ENCODE peak calls at places on chromosomes 13 and 19, in nine cellular contexts. R is B cell, Z is MM.1S, Q is AG04450, G is brain microvascular endothelial cell, T is WTC11, V is IMR-90, H is uterus, Y is GM12864. L is an unnamed sample.

GRCh38 chr13:96822900-96823299 is 171.4 kb downstream of the OXGR1 start:
- DNase-seq in R (no peak), Z (peak), Q (no peak), G (no peak), T (peak), V (no peak), H (no peak), Y (no peak), L (no peak)

GRCh38 chr19:662207-662961 is 630 bp downstream of the RNF126 start:
- DNase-seq in R (peak), Z (peak), Q (no peak), G (no peak), T (peak), V (peak), H (no peak), Y (no peak), L (peak)

GRCh38 chr13:93345642-93346220 is 119.1 kb downstream of the GPC6 start:
- DNase-seq in R (no peak), Z (no peak), Q (no peak), G (no peak), T (no peak), V (no peak), H (no peak), Y (no peak), L (no peak)

GRCh38 chr13:42075517-42075916 is 27.1 kb downstream of the DGKH start:
- DNase-seq in R (no peak), Z (peak), Q (no peak), G (no peak), T (no peak), V (no peak), H (no peak), Y (no peak), L (peak)

GRCh38 chr19:12779162-12779993 is 4.0 kb upstream of the HOOK2 start:
- DNase-seq in R (no peak), Z (no peak), Q (no peak), G (peak), T (no peak), V (peak), H (peak), Y (no peak), L (no peak)

GRCh38 chr13:24995225-24995804 is 100.6 kb upstream of the PABPC3 start:
- DNase-seq in R (peak), Z (peak), Q (peak), G (peak), T (peak), V (peak), H (peak), Y (peak), L (peak)

GRCh38 chr19:48445256-48445605 is 552 bp upstream of the GRWD1 start:
- DNase-seq in R (no peak), Z (peak), Q (peak), G (peak), T (no peak), V (peak), H (peak), Y (no peak), L (peak)

GRCh38 chr13:48493851-48494250 is 39.0 kb downstream of the RCBTB2 start:
- DNase-seq in R (no peak), Z (no peak), Q (no peak), G (no peak), T (no peak), V (peak), H (no peak), Y (no peak), L (no peak)

GRCh38 chr13:74290324-74290773 is 156.1 kb upstream of the KLF12 start:
- DNase-seq in R (peak), Z (peak), Q (peak), G (peak), T (peak), V (peak), H (peak), Y (peak), L (peak)

GRCh38 chr13:42086582-42086981 is 38.1 kb downstream of the DGKH start:
- DNase-seq in R (no peak), Z (peak), Q (no peak), G (no peak), T (no peak), V (no peak), H (no peak), Y (peak), L (no peak)

GRCh38 chr19:35318679-35319448 is 10.1 kb upstream of the CD22 start:
- DNase-seq in R (peak), Z (no peak), Q (no peak), G (peak), T (no peak), V (peak), H (peak), Y (no peak), L (no peak)

GRCh38 chr19:57815247-57816075 is 748 bp upstream of the ZNF552 start:
- DNase-seq in R (no peak), Z (no peak), Q (no peak), G (no peak), T (no peak), V (no peak), H (no peak), Y (no peak), L (no peak)

GRCh38 chr19:33639034-33639681 is 17.4 kb downstream of the CHST8 start:
- DNase-seq in R (no peak), Z (peak), Q (no peak), G (no peak), T (no peak), V (no peak), H (no peak), Y (no peak), L (no peak)

GRCh38 chr19:49498475-49498874 is 2.2 kb downstream of the RPS11 start:
- DNase-seq in R (no peak), Z (no peak), Q (no peak), G (no peak), T (no peak), V (no peak), H (no peak), Y (no peak), L (no peak)

GRCh38 chr13:50989476-50989875 is 79.9 kb downstream of the RNASEH2B start:
- DNase-seq in R (no peak), Z (no peak), Q (no peak), G (no peak), T (no peak), V (no peak), H (peak), Y (no peak), L (no peak)

GRCh38 chr13:48595330-48596127 is 58.2 kb upstream of the CYSLTR2 start:
- DNase-seq in R (no peak), Z (peak), Q (peak), G (peak), T (peak), V (peak), H (peak), Y (peak), L (peak)

GRCh38 chr19:10086032-10086903 is at the start of gene SHFL:
- DNase-seq in R (peak), Z (peak), Q (no peak), G (peak), T (peak), V (peak), H (peak), Y (peak), L (peak)

GRCh38 chr13:113918580-113918979 is 54.7 kb upstream of the GAS6 start:
- DNase-seq in R (peak), Z (no peak), Q (no peak), G (no peak), T (peak), V (no peak), H (no peak), Y (no peak), L (no peak)

GRCh38 chr13:100987993-100988392 is 313.4 kb upstream of the TMTC4 start:
- DNase-seq in R (no peak), Z (no peak), Q (peak), G (peak), T (peak), V (peak), H (no peak), Y (no peak), L (no peak)

GRCh38 chr13:48873598-48873997 is 102.1 kb upstream of the FNDC3A start:
- DNase-seq in R (no peak), Z (no peak), Q (no peak), G (no peak), T (peak), V (peak), H (no peak), Y (no peak), L (no peak)

GRCh38 chr13:41188584-41188983 is 5.8 kb downstream of the KBTBD7 start:
- DNase-seq in R (no peak), Z (no peak), Q (peak), G (no peak), T (no peak), V (peak), H (no peak), Y (no peak), L (no peak)

GRCh38 chr19:21440321-21440720 is 43.4 kb downstream of the ZNF493 start:
- DNase-seq in R (no peak), Z (no peak), Q (no peak), G (no peak), T (no peak), V (no peak), H (no peak), Y (no peak), L (no peak)

GRCh38 chr13:78657699-78658629 is 991 bp downstream of the OBI1 start:
- DNase-seq in R (no peak), Z (peak), Q (no peak), G (no peak), T (no peak), V (peak), H (no peak), Y (no peak), L (peak)

GRCh38 chr19:10927691-10928562 is 512 bp downstream of the YIPF2 start:
- DNase-seq in R (no peak), Z (no peak), Q (no peak), G (no peak), T (no peak), V (no peak), H (no peak), Y (no peak), L (no peak)

GRCh38 chr13:103539265-103539664 is 473.0 kb upstream of the SLC10A2 start:
- DNase-seq in R (no peak), Z (no peak), Q (no peak), G (no peak), T (peak), V (no peak), H (no peak), Y (no peak), L (no peak)

GRCh38 chr13:60654405-60654804 is 257.4 kb downstream of the TDRD3 start:
- DNase-seq in R (no peak), Z (no peak), Q (no peak), G (peak), T (peak), V (no peak), H (no peak), Y (no peak), L (no peak)

GRCh38 chr19:18306903-18307681 is 15.8 kb downstream of the LSM4 start:
- DNase-seq in R (peak), Z (no peak), Q (no peak), G (no peak), T (no peak), V (no peak), H (peak), Y (no peak), L (no peak)

GRCh38 chr19:35741216-35741541 is 1.1 kb downstream of the IGFLR1 start:
- DNase-seq in R (no peak), Z (no peak), Q (no peak), G (no peak), T (no peak), V (no peak), H (no peak), Y (no peak), L (no peak)

GRCh38 chr19:29401712-29402421 is 123.9 kb upstream of the VSTM2B start:
- DNase-seq in R (no peak), Z (no peak), Q (no peak), G (no peak), T (no peak), V (no peak), H (no peak), Y (no peak), L (no peak)

GRCh38 chr19:33325920-33326319 is 23.6 kb upstream of the CEBPA start:
- DNase-seq in R (no peak), Z (no peak), Q (no peak), G (no peak), T (no peak), V (no peak), H (peak), Y (no peak), L (no peak)

GRCh38 chr19:4066176-4066606 is 508 bp downstream of the ZBTB7A start:
- DNase-seq in R (no peak), Z (no peak), Q (no peak), G (no peak), T (no peak), V (no peak), H (no peak), Y (no peak), L (no peak)

GRCh38 chr19:44816301-44816700 is 7.4 kb downstream of the BCAM start:
- DNase-seq in R (no peak), Z (no peak), Q (no peak), G (no peak), T (no peak), V (no peak), H (no peak), Y (no peak), L (no peak)

GRCh38 chr19:5246554-5247155 is 94.0 kb downstream of the PTPRS start:
- DNase-seq in R (no peak), Z (peak), Q (no peak), G (no peak), T (no peak), V (no peak), H (no peak), Y (no peak), L (peak)

GRCh38 chr13:27551563-27551962 is 68.8 kb downstream of the LNX2 start:
- DNase-seq in R (no peak), Z (no peak), Q (no peak), G (no peak), T (no peak), V (no peak), H (no peak), Y (no peak), L (no peak)

GRCh38 chr13:27559714-27560113 is 60.6 kb downstream of the LNX2 start:
- DNase-seq in R (no peak), Z (no peak), Q (no peak), G (no peak), T (no peak), V (no peak), H (no peak), Y (no peak), L (no peak)

GRCh38 chr13:27556109-27556508 is 64.2 kb downstream of the LNX2 start:
- DNase-seq in R (no peak), Z (no peak), Q (no peak), G (peak), T (no peak), V (peak), H (no peak), Y (no peak), L (no peak)
- TF ChIP-seq CTCF in R (no peak), Z (no peak), Q (peak), G (peak), T (no peak), V (peak), H (no peak), Y (no peak), L (peak)

GRCh38 chr13:111344471-111345191 is 24.2 kb downstream of the TEX29 start:
- DNase-seq in R (no peak), Z (no peak), Q (peak), G (peak), T (peak), V (peak), H (no peak), Y (no peak), L (no peak)
- TF ChIP-seq CTCF in R (no peak), Z (no peak), Q (peak), G (peak), T (peak), V (peak), H (no peak), Y (peak), L (no peak)

DNA sequence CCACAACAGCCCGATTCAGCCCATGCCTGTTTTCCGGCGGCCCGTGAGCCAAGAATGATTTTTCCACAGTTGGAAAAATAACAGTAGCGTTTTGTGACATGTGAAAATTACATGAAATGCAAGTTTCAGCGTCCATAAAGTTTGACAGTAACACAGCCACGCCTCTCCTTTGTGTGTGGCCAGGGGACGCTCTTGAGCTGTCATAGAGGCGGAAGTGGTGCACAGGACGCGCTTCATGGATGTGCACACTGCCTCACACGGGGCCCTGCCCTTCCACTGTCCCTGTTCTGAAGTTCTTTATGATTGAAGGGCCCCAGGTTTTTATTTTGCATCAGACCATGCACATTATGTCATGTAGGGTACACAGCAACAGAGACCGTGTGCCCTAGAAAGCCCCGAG is 12.4 kb upstream of the ELAVL1 start:
- DNase-seq in R (peak), Z (peak), Q (no peak), G (no peak), T (no peak), V (no peak), H (no peak), Y (peak), L (peak)
- TF ChIP-seq CTCF in R (peak), Z (peak), Q (no peak), G (no peak), T (no peak), V (no peak), H (no peak), Y (peak), L (peak)

DNA sequence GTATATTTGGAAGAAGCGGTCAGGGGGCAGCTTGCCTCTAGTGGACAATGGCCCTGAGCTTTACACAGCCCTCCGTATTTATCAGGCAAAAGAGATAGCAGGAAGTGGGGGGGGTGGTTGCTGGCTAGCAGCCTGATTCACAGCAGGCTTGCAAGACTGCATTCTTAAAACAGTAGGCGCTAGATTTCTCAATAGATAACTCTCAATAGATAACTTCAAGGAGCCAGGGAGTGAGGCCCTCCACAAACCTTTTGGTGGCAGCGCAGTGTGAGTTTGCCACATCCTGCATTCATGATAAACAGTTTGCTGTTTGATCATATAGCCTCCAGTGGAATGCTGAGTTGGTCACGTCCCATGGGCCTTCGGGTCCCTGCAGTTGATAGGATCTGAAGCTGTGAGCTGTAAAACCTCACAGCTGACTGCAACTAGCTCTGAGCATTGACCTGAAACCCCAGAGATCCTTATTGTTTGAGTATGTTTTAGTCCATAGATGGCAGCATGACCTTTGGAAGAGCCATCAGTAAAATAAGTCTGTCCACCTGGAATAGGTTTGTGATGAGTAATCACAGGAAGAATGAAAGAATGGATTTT is 12.2 kb downstream of the FPR3 start:
- DNase-seq in R (no peak), Z (no peak), Q (no peak), G (peak), T (peak), V (no peak), H (no peak), Y (no peak), L (no peak)
- TF ChIP-seq CTCF in R (no peak), Z (no peak), Q (no peak), G (no peak), T (no peak), V (no peak), H (no peak), Y (no peak), L (no peak)

DNA sequence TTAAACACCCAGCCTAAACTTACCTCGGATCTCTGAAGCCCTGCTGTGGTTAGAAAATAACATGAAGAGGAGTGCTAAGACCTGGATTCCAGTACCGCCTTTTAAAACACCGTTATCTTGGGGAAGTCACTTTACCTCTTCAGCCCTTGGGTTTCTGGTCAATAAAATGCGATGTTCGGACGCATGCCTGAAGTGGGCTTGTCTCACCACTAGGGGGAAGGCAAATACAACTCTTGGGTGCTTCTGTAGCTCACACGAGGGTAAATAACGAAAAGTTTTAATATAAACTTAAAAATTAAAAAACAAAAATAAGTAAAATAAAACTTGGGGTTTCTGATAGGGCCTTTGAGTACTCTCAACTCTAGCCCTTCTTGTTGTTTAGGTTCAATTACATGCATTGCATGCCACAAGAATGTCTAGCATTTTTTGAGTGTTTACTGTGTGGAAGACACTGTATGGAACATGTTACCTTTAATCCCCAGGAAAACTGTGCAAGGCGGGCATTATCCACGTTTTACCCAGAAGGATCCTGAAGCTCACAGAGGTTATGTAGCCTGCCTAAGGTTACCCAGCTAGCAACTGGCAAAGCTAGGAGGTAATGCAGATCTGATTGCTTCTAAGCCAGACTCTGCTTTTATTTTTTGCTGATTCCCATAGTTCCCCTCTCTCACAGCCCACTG is 240.4 kb downstream of the LMO7 start:
- DNase-seq in R (peak), Z (peak), Q (peak), G (peak), T (peak), V (peak), H (peak), Y (peak), L (peak)
- TF ChIP-seq CTCF in R (peak), Z (peak), Q (peak), G (peak), T (peak), V (peak), H (peak), Y (peak), L (peak)